ENCODE peak calls at places on chromosomes 16 and 17, in ten cellular contexts. G, H, W, U, S, J, M, C, V and L are unnamed samples.

GRCh38 chr17:7867881-7868329 is 10.1 kb downstream of the CYB5D1 start:
- DNase-seq in S (no peak), M (no peak), J (no peak), H (peak), W (no peak), V (no peak), G (peak), C (no peak), U (no peak), L (no peak)

GRCh38 chr16:13076878-13077277 is 175.5 kb downstream of the SHISA9 start:
- DNase-seq in H (no peak), C (no peak), S (no peak), U (no peak), M (no peak), J (no peak), W (no peak), V (no peak), G (no peak), L (no peak)

GRCh38 chr17:9115446-9116265 is 94.3 kb downstream of the NTN1 start:
- DNase-seq in W (peak), V (peak), U (peak), C (peak), J (peak), G (peak), H (peak), S (peak), M (peak), L (no peak)

GRCh38 chr16:3865241-3865640 is 15.3 kb downstream of the CREBBP start:
- DNase-seq in J (no peak), M (no peak), H (no peak), U (no peak), C (no peak), G (no peak), V (no peak), W (no peak), S (no peak), L (no peak)

GRCh38 chr17:81309140-81309858 is 14.2 kb upstream of the SLC38A10 start:
- DNase-seq in S (peak), V (peak), J (peak), C (peak), W (peak), U (no peak), G (no peak), M (peak), H (peak), L (no peak)

GRCh38 chr17:66786101-66786500 is 48.8 kb upstream of the CACNG5 start:
- DNase-seq in M (no peak), V (no peak), S (no peak), J (no peak), H (no peak), W (no peak), G (no peak), C (no peak), U (no peak), L (no peak)

GRCh38 chr17:61349350-61349749 is 50.3 kb upstream of the TBX2 start:
- DNase-seq in S (no peak), C (no peak), U (no peak), G (no peak), W (no peak), V (no peak), H (no peak), M (peak), J (no peak), L (no peak)

GRCh38 chr16:1991135-1991551 is 1.4 kb downstream of the SYNGR3 start:
- DNase-seq in H (no peak), C (no peak), U (peak), G (peak), V (no peak), M (no peak), J (no peak), W (no peak), S (no peak), L (no peak)

GRCh38 chr16:22671301-22672076 is 142.5 kb upstream of the HS3ST2 start:
- DNase-seq in C (no peak), G (no peak), J (peak), H (peak), M (peak), W (no peak), U (no peak), S (no peak), V (peak), L (no peak)

GRCh38 chr17:32553168-32553567 is 66.4 kb downstream of the CDK5R1 start:
- DNase-seq in W (no peak), H (peak), V (no peak), C (no peak), M (no peak), U (no peak), J (no peak), S (no peak), G (no peak), L (no peak)

GRCh38 chr17:29341726-29342125 is 47.8 kb upstream of the NUFIP2 start:
- DNase-seq in C (no peak), V (peak), J (no peak), W (no peak), M (peak), H (no peak), G (no peak), S (no peak), U (no peak), L (peak)

GRCh38 chr17:51064061-51064735 is 56.5 kb downstream of the SPAG9 start:
- DNase-seq in W (no peak), U (no peak), S (no peak), C (no peak), M (no peak), V (no peak), G (no peak), J (no peak), H (no peak), L (no peak)

GRCh38 chr16:86100205-86101134 is 201.5 kb downstream of the IRF8 start:
- DNase-seq in U (no peak), W (no peak), V (peak), G (no peak), C (peak), S (no peak), M (peak), H (no peak), J (no peak), L (no peak)

GRCh38 chr17:18129041-18129502 is 20.5 kb downstream of the MYO15A start:
- DNase-seq in V (peak), M (peak), U (no peak), S (peak), H (no peak), W (no peak), G (no peak), J (no peak), C (no peak), L (no peak)

GRCh38 chr17:67569873-67570272 is 147.9 kb upstream of the NOL11 start:
- DNase-seq in G (no peak), W (no peak), V (no peak), J (no peak), M (no peak), C (no peak), H (no peak), U (no peak), S (no peak), L (no peak)

GRCh38 chr16:54926166-54926838 is 4.4 kb upstream of the IRX5 start:
- DNase-seq in W (no peak), S (peak), G (no peak), U (no peak), H (no peak), C (no peak), J (no peak), M (peak), V (peak), L (no peak)

GRCh38 chr17:49995055-49995738 is at the start of gene DLX3:
- DNase-seq in W (peak), U (peak), M (peak), G (no peak), C (peak), S (peak), J (peak), H (peak), V (peak), L (no peak)

GRCh38 chr16:371729-372521 is 1.6 kb upstream of the MRPL28 start:
- DNase-seq in G (no peak), V (no peak), W (no peak), S (no peak), H (no peak), C (no peak), J (no peak), M (no peak), U (no peak), L (no peak)

GRCh38 chr17:76179496-76180467 is 38.7 kb upstream of the FOXJ1 start:
- DNase-seq in V (peak), S (no peak), M (peak), G (peak), W (no peak), C (no peak), J (no peak), U (no peak), H (no peak), L (no peak)

GRCh38 chr17:17342242-17342945 is 39.2 kb downstream of the NT5M start:
- DNase-seq in V (no peak), C (no peak), M (no peak), H (no peak), U (no peak), G (no peak), J (no peak), W (peak), S (no peak), L (no peak)

GRCh38 chr17:68390888-68391545 is 66.3 kb downstream of the WIPI1 start:
- DNase-seq in H (peak), C (no peak), V (no peak), U (no peak), M (peak), S (no peak), G (no peak), J (peak), W (no peak), L (no peak)

GRCh38 chr17:55795098-55795497 is 44.2 kb downstream of the PCTP start:
- DNase-seq in U (no peak), H (no peak), S (peak), G (no peak), C (no peak), J (no peak), V (no peak), W (no peak), M (no peak), L (no peak)

GRCh38 chr16:17408296-17408695 is 62.5 kb downstream of the XYLT1 start:
- DNase-seq in V (no peak), U (no peak), J (no peak), H (no peak), M (no peak), S (no peak), C (no peak), G (no peak), W (no peak), L (no peak)

GRCh38 chr17:47732399-47733046 is 513 bp upstream of the TBX21 start:
- DNase-seq in W (peak), V (no peak), C (no peak), U (no peak), S (no peak), H (no peak), J (no peak), M (no peak), G (no peak), L (no peak)

GRCh38 chr16:4776141-4776705 is 9.3 kb upstream of the ZNF500 start:
- DNase-seq in C (no peak), M (no peak), W (no peak), J (no peak), G (no peak), U (no peak), V (no peak), H (no peak), S (no peak), L (no peak)

GRCh38 chr16:81567987-81568748 is 123.6 kb downstream of the CMIP start:
- DNase-seq in U (no peak), G (no peak), H (no peak), V (peak), S (peak), W (no peak), J (no peak), C (peak), M (peak), L (peak)

GRCh38 chr16:50268352-50268751 is 2.0 kb downstream of the ADCY7 start:
- DNase-seq in J (no peak), S (no peak), M (no peak), V (no peak), H (no peak), U (no peak), W (no peak), G (no peak), C (no peak), L (no peak)

GRCh38 chr16:72997141-72997542 is 50.8 kb downstream of the ZFHX3 start:
- DNase-seq in V (peak), S (no peak), H (peak), U (no peak), W (peak), C (no peak), M (peak), J (no peak), G (no peak), L (no peak)

GRCh38 chr16:64410306-64410705 is 711.6 kb downstream of the CDH11 start:
- DNase-seq in W (no peak), J (no peak), V (peak), U (no peak), S (no peak), M (peak), H (no peak), C (no peak), G (no peak), L (no peak)

GRCh38 chr17:299546-299945 is 53.1 kb downstream of the RPH3AL start:
- DNase-seq in C (no peak), G (no peak), U (no peak), H (no peak), S (no peak), M (no peak), V (no peak), J (no peak), W (no peak), L (no peak)